ENCODE peak calls at places on chromosomes 2 and 18, in ten cellular contexts. J, T, P, Q, N, V, K, U, G and M are unnamed samples.

GRCh38 chr2:116162395-116162794 is 1652.1 kb upstream of the DDX18 start:
- DNase-seq in N (no peak), J (no peak), G (no peak), P (no peak), V (no peak), K (no peak), T (no peak), U (no peak), Q (no peak), M (no peak)

GRCh38 chr2:73071452-73072399 is at the start of gene SFXN5:
- DNase-seq in G (peak), Q (peak), J (peak), V (peak), K (peak), N (peak), T (peak), P (peak), U (peak), M (peak)

GRCh38 chr2:27296466-27296865 is 11.8 kb downstream of the UCN start:
- DNase-seq in V (no peak), G (no peak), K (no peak), P (no peak), Q (no peak), N (peak), J (no peak), T (no peak), U (no peak), M (no peak)

GRCh38 chr2:110101280-110101844 is 14.3 kb downstream of the MALL start:
- DNase-seq in N (peak), U (peak), K (peak), J (no peak), T (peak), V (peak), G (peak), Q (no peak), P (peak), M (peak)

GRCh38 chr2:75560768-75561565 is at the start of gene EVA1A:
- DNase-seq in T (peak), N (peak), G (peak), U (no peak), J (no peak), P (no peak), K (peak), V (peak), Q (no peak), M (peak)

GRCh38 chr2:24993797-24994196 is 22.0 kb upstream of the DNAJC27 start:
- DNase-seq in N (peak), V (no peak), K (no peak), J (no peak), T (no peak), G (no peak), Q (no peak), P (no peak), U (no peak), M (no peak)

GRCh38 chr2:105373895-105374401 is 24.9 kb downstream of the FHL2 start:
- DNase-seq in T (no peak), U (no peak), Q (no peak), P (no peak), N (no peak), G (no peak), V (no peak), K (peak), J (no peak), M (no peak)

GRCh38 chr2:70561893-70562292 is 8.3 kb upstream of the TGFA start:
- DNase-seq in V (no peak), N (no peak), P (no peak), J (no peak), Q (no peak), K (no peak), G (no peak), T (no peak), U (no peak), M (no peak)

GRCh38 chr2:97749611-97750010 is 36.2 kb downstream of the ZAP70 start:
- DNase-seq in J (no peak), T (no peak), Q (no peak), K (no peak), V (no peak), G (no peak), N (no peak), U (no peak), P (no peak), M (no peak)

GRCh38 chr2:189149981-189150380 is 29.6 kb downstream of the COL5A2 start:
- DNase-seq in U (no peak), N (peak), G (peak), T (peak), Q (no peak), K (no peak), P (no peak), V (no peak), J (no peak), M (no peak)

GRCh38 chr2:85593023-85593422 is 2.5 kb upstream of the RNF181 start:
- DNase-seq in P (no peak), K (no peak), V (no peak), N (no peak), Q (no peak), J (no peak), U (peak), G (no peak), T (no peak), M (no peak)

GRCh38 chr18:24727685-24728084 is 267.2 kb downstream of the HRH4 start:
- DNase-seq in T (no peak), Q (no peak), K (no peak), G (no peak), P (no peak), U (no peak), N (no peak), J (no peak), V (no peak), M (no peak)

GRCh38 chr18:596288-596881 is 403 bp upstream of the CLUL1 start:
- DNase-seq in Q (peak), K (no peak), N (no peak), J (no peak), P (peak), V (peak), T (peak), U (peak), G (no peak), M (peak)

GRCh38 chr2:149200109-149200520 is 130.3 kb upstream of the LYPD6 start:
- DNase-seq in P (peak), K (no peak), J (no peak), Q (no peak), T (no peak), V (no peak), N (peak), G (no peak), U (peak), M (no peak)

GRCh38 chr18:74412106-74412880 is 44.8 kb downstream of the DIPK1C start:
- DNase-seq in T (peak), U (no peak), J (no peak), G (no peak), K (no peak), P (no peak), N (no peak), Q (no peak), V (no peak), M (no peak)

GRCh38 chr2:33210626-33211025 is 263.9 kb downstream of the LTBP1 start:
- DNase-seq in T (no peak), P (no peak), V (peak), Q (no peak), K (no peak), N (peak), J (no peak), U (no peak), G (peak), M (peak)

GRCh38 chr2:160352492-160352891 is 141.1 kb downstream of the RBMS1 start:
- DNase-seq in Q (no peak), J (no peak), P (no peak), G (no peak), N (peak), T (no peak), U (no peak), K (no peak), V (no peak), M (no peak)

GRCh38 chr2:204967199-204967995 is 422.1 kb downstream of the PARD3B start:
- DNase-seq in Q (peak), P (no peak), U (no peak), V (peak), T (no peak), K (peak), G (no peak), N (no peak), J (peak), M (no peak)

GRCh38 chr2:88179228-88179679 is 9.1 kb downstream of the THNSL2 start:
- DNase-seq in T (no peak), U (no peak), P (no peak), V (no peak), G (no peak), N (no peak), J (no peak), K (no peak), Q (no peak), M (no peak)

GRCh38 chr18:39805218-39805617 is 2149.8 kb upstream of the PIK3C3 start:
- DNase-seq in J (no peak), U (no peak), P (no peak), V (no peak), G (no peak), K (no peak), Q (no peak), N (no peak), T (no peak), M (no peak)

GRCh38 chr2:201990069-201990468 is 43.6 kb upstream of the FZD7 start:
- DNase-seq in Q (no peak), U (no peak), G (no peak), P (no peak), N (no peak), K (no peak), V (no peak), J (no peak), T (no peak), M (no peak)

GRCh38 chr2:46194856-46195255 is 102.4 kb upstream of the EPAS1 start:
- DNase-seq in J (no peak), Q (no peak), U (no peak), G (no peak), K (no peak), P (no peak), T (no peak), V (no peak), N (no peak), M (no peak)

GRCh38 chr2:159202568-159203071 is 83.9 kb downstream of the WDSUB1 start:
- DNase-seq in U (no peak), J (no peak), P (no peak), N (peak), K (no peak), T (no peak), V (no peak), G (peak), Q (no peak), M (no peak)

GRCh38 chr2:176385838-176386237 is 116.6 kb downstream of the MTX2 start:
- DNase-seq in K (no peak), T (no peak), Q (no peak), G (no peak), J (no peak), V (no peak), P (no peak), N (no peak), U (peak), M (no peak)

GRCh38 chr2:190791983-190792575 is 88.5 kb upstream of the GLS start:
- DNase-seq in U (no peak), N (no peak), J (no peak), K (no peak), Q (no peak), T (no peak), V (peak), G (no peak), P (no peak), M (no peak)

GRCh38 chr2:186913870-186914269 is 64.9 kb upstream of the ZSWIM2 start:
- DNase-seq in Q (no peak), K (no peak), V (no peak), P (no peak), U (no peak), T (no peak), G (no peak), J (no peak), N (no peak), M (no peak)

GRCh38 chr2:147989809-147990403 is 30.6 kb downstream of the ORC4 start:
- DNase-seq in P (no peak), V (peak), Q (no peak), J (peak), U (peak), K (no peak), T (no peak), N (peak), G (no peak), M (peak)

GRCh38 chr2:164055623-164056022 is 319.8 kb upstream of the FIGN start:
- DNase-seq in G (no peak), P (no peak), N (no peak), Q (no peak), T (no peak), J (no peak), V (no peak), U (no peak), K (no peak), M (no peak)

GRCh38 chr18:74731097-74731496 is 133.4 kb downstream of the ZNF407 start:
- DNase-seq in V (no peak), G (peak), Q (no peak), P (no peak), K (no peak), N (peak), U (no peak), J (no peak), T (no peak), M (no peak)

GRCh38 chr2:16246281-16246850 is 306.0 kb downstream of the MYCN start:
- DNase-seq in T (no peak), P (no peak), V (no peak), N (no peak), K (no peak), G (no peak), Q (no peak), U (no peak), J (no peak), M (no peak)

GRCh38 chr18:49561127-49561376 is 805 bp upstream of the LIPG start:
- DNase-seq in Q (no peak), U (no peak), G (no peak), V (no peak), K (no peak), J (no peak), P (no peak), N (no peak), T (no peak), M (no peak)

GRCh38 chr2:43427032-43427424 is 168.8 kb downstream of the THADA start:
- DNase-seq in N (no peak), G (no peak), V (no peak), T (no peak), U (no peak), Q (no peak), J (no peak), P (no peak), K (no peak), M (no peak)

GRCh38 chr2:102304268-102304667 is 7.1 kb upstream of the IL1RL1 start:
- DNase-seq in U (no peak), V (no peak), J (no peak), P (no peak), N (peak), Q (no peak), G (no peak), K (no peak), T (no peak), M (no peak)

GRCh38 chr2:124652099-124652498 is 627.0 kb downstream of the CNTNAP5 start:
- DNase-seq in V (no peak), G (no peak), U (no peak), T (no peak), K (no peak), P (no peak), J (no peak), N (no peak), Q (no peak), M (no peak)

GRCh38 chr2:214107731-214108130 is 303.1 kb upstream of the VWC2L start:
- DNase-seq in N (no peak), K (no peak), Q (no peak), P (no peak), V (no peak), J (no peak), T (no peak), G (no peak), U (no peak), M (no peak)

GRCh38 chr2:46873632-46874068 is 42.0 kb downstream of the MCFD2 start:
- DNase-seq in J (peak), U (peak), G (peak), V (peak), T (no peak), P (peak), Q (no peak), N (peak), K (peak), M (peak)

GRCh38 chr2:47177042-47177565 is 22.0 kb upstream of the STPG4 start:
- DNase-seq in V (no peak), U (no peak), T (no peak), G (no peak), J (no peak), K (no peak), N (no peak), P (no peak), Q (no peak), M (no peak)

GRCh38 chr2:43293744-43294695 is 67.6 kb upstream of the ZFP36L2 start:
- DNase-seq in J (peak), V (peak), Q (peak), U (peak), T (no peak), G (peak), N (peak), K (peak), P (peak), M (peak)